ENCODE peak calls at places on chromosomes 16 and 17, in six cellular contexts. T, Y, E, P, W and O are unnamed samples.

GRCh38 chr16:78874241-78874983 is 726.1 kb downstream of the MAF start:
- DNase-seq in T (no peak), Y (no peak), E (no peak), P (no peak), W (no peak), O (no peak)

GRCh38 chr16:17369441-17369951 is 101.3 kb downstream of the XYLT1 start:
- DNase-seq in T (no peak), Y (no peak), E (no peak), P (no peak), W (no peak), O (peak)

GRCh38 chr16:65782537-65783290 is 583.8 kb upstream of the CDH5 start:
- DNase-seq in T (no peak), Y (no peak), E (no peak), P (peak), W (no peak), O (no peak)

GRCh38 chr17:4142107-4142900 is 526 bp downstream of the ZZEF1 start:
- DNase-seq in T (no peak), Y (peak), E (no peak), P (peak), W (peak), O (no peak)

GRCh38 chr17:80637286-80637703 is 92.7 kb downstream of the RPTOR start:
- DNase-seq in T (no peak), Y (no peak), E (no peak), P (no peak), W (no peak), O (no peak)

GRCh38 chr17:574061-574460 is 140.6 kb downstream of the VPS53 start:
- DNase-seq in T (no peak), Y (no peak), E (no peak), P (peak), W (no peak), O (no peak)

GRCh38 chr17:82257473-82257872 is 16.0 kb downstream of the CSNK1D start:
- DNase-seq in T (no peak), Y (peak), E (peak), P (no peak), W (no peak), O (no peak)

GRCh38 chr16:27242868-27243590 is 25.5 kb downstream of the NSMCE1 start:
- DNase-seq in T (peak), Y (no peak), E (no peak), P (peak), W (peak), O (peak)

GRCh38 chr17:30352247-30352814 is 18.5 kb upstream of the TMIGD1 start:
- DNase-seq in T (no peak), Y (no peak), E (no peak), P (no peak), W (peak), O (no peak)

GRCh38 chr17:12839042-12839441 is 49.7 kb downstream of the ARHGAP44 start:
- DNase-seq in T (no peak), Y (no peak), E (no peak), P (no peak), W (no peak), O (no peak)

GRCh38 chr16:13181432-13181831 is 280.0 kb downstream of the SHISA9 start:
- DNase-seq in T (no peak), Y (no peak), E (no peak), P (no peak), W (no peak), O (no peak)

GRCh38 chr16:83118365-83118764 is 491.6 kb downstream of the CDH13 start:
- DNase-seq in T (no peak), Y (no peak), E (no peak), P (peak), W (no peak), O (no peak)

GRCh38 chr17:82830249-82830661 is 9.6 kb downstream of the ZNF750 start:
- DNase-seq in T (no peak), Y (no peak), E (no peak), P (peak), W (no peak), O (no peak)

DNA sequence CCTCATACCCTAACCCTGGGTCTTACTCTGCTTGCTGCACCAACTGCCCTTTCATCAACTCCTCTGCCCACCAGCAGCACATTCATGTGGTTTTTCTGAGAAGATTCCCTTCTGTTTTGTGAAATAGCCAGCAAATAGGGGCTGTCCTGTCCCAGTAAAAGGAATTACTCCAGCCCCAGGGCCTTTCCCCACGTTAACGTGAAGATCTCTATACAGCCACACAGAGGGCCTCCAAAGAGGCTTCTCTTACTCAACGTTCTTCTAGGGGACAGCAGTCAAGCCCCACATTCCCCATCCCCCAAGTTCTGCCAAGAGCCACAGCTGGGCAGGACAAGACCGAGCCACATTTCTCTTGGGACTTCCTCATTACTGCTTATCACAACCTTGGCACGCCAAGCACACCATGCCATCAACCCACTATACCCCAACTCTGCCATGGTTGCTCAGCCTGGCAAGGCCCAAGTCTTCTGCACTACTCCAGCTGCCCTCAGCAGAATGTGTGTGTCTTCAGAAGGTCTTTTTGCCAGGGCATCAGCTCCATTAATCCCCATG is 18.7 kb upstream of the CCL2 start:
- DNase-seq in T (no peak), Y (no peak), E (no peak), P (no peak), W (no peak), O (no peak)
- TF ChIP-seq BHLHE40 in T (no peak), Y (no peak), E (no peak), P (no peak), W (no peak), O (no peak)

GRCh38 chr17:2898255-2898926 is 102.2 kb downstream of the RAP1GAP2 start:
- DNase-seq in T (no peak), Y (no peak), E (no peak), P (no peak), W (no peak), O (no peak)
- TF ChIP-seq BHLHE40 in T (no peak), Y (no peak), E (no peak), P (no peak), W (no peak), O (no peak)

DNA sequence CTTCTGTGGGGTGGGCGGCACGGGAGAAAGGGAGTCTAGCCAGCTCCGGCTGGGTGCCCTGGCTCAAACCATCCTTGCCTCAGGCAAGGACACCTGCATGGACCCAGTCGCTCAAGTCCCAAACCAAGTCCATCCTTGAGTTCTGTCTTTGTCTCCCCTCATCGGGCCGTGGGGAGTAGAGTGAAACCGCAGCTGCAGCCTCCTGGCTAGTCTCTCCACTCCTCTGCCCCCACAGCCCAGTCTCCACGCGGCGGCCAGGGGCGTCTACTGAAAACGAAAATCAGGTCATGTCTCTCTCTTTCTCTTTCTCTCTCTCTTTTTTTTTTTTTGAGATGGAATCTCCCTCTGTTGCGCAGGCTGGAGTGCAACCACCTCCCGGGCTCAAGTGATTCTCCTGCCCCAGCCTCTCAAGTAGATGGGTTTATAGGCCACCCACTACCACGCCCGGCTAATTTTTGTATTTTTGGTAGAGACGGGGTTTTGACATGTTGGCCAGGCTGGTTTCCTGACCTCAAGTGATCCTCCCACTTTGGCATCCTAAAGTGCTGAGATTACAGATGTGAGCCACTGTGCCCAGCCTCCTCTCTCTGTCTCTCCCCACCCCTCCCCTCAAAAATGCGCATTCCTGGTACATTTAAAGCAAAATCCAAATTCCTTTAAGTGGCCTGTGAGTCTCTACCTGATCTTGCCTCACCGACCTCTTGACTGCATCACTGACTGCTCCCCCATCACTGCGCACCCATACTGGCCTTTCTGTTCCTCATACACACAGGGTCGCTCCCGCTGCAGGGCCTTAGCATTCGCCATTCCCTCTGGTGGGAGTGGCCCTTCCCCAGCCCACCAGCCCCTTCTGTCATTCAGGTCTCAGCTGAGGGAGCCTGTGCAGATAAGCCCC is 17.7 kb upstream of the RMI2 start:
- DNase-seq in T (no peak), Y (no peak), E (no peak), P (no peak), W (no peak), O (peak)
- TF ChIP-seq BHLHE40 in T (no peak), Y (no peak), E (no peak), P (no peak), W (no peak), O (no peak)

DNA sequence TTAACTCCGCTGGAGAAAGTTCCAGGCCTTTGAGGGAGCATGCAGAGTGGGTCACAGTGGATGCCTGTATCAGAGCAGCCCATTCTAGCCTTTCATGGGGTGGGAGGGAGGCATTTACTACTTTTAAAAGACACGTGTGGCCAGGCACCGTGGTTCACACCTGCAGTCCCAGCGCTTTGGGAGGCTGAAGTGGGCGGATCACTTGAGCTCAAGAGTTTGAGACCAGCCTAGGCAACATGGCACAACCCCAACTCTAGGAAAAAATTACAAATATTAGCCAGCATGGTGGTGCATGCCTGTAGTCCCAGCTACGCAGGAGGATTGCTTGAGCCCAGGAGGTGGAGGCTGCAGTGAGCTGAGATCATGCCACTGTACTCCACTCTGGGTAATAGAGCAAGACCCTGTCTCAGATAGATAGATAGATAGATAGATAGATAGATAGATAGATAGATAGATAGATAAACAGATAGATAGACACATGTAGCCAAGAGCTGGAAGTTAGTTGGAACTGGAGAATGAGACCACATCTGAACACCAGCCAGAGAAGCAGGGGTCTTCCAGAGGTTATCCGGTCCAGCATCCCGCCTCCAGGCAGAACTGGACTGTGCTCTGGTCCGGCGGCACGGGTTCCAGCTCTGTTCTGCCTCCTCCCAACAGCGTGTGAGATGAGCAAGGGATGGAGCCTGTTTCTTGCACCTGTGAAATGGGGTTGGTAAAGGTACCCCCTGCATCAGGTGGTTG is 3.6 kb downstream of the ADCY7 start:
- DNase-seq in T (no peak), Y (no peak), E (no peak), P (no peak), W (no peak), O (no peak)
- TF ChIP-seq BHLHE40 in T (no peak), Y (no peak), E (no peak), P (no peak), W (no peak), O (no peak)

GRCh38 chr17:73323622-73324455 is 12.0 kb upstream of the CDC42EP4 start:
- DNase-seq in T (no peak), Y (no peak), E (no peak), P (peak), W (no peak), O (no peak)
- TF ChIP-seq BHLHE40 in T (no peak), Y (no peak), E (no peak), P (no peak), W (no peak), O (no peak)

GRCh38 chr16:46673320-46674013 is 15.5 kb downstream of the VPS35 start:
- DNase-seq in T (peak), Y (peak), E (peak), P (peak), W (peak), O (peak)
- TF ChIP-seq BHLHE40 in T (no peak), Y (no peak), E (no peak), P (no peak), W (no peak), O (no peak)

DNA sequence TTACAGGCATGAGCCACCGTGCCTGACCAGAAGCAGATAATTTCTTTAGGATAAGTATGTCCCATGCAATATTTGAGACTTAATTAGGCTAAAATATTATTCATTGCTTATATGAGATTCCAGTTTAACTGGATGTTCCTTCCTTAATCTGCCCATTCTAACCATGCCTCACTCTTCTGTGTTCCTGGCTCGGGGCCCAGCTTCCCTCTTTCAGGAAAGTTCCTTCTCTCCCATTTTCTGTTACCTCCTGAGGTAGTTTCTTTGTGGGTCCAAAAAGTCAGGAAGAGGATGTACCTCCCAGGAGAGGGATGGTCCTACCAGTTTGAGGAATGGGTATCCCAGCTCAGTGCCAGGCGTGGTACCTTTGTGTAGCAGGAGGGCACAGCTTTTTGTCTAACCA is 23.3 kb downstream of the UNK start:
- DNase-seq in T (no peak), Y (no peak), E (no peak), P (no peak), W (no peak), O (no peak)
- TF ChIP-seq BHLHE40 in T (no peak), Y (no peak), E (no peak), P (no peak), W (no peak), O (no peak)

GRCh38 chr16:4800290-4801041 is 2.0 kb downstream of the ROGDI start:
- DNase-seq in T (no peak), Y (no peak), E (peak), P (no peak), W (peak), O (no peak)
- TF ChIP-seq BHLHE40 in T (no peak), Y (no peak), E (no peak), P (no peak), W (no peak), O (no peak)

GRCh38 chr16:22815863-22816262 is 1.9 kb downstream of the HS3ST2 start:
- DNase-seq in T (no peak), Y (no peak), E (no peak), P (no peak), W (no peak), O (no peak)

GRCh38 chr16:22814330-22815105 is 556 bp downstream of the HS3ST2 start:
- DNase-seq in T (no peak), Y (no peak), E (no peak), P (no peak), W (no peak), O (no peak)

GRCh38 chr16:22813223-22813945 is 578 bp upstream of the HS3ST2 start:
- DNase-seq in T (no peak), Y (peak), E (peak), P (peak), W (peak), O (no peak)

GRCh38 chr16:22813946-22814325 is at the start of gene HS3ST2:
- DNase-seq in T (no peak), Y (peak), E (no peak), P (no peak), W (no peak), O (no peak)

GRCh38 chr16:22816475-22816874 is 2.5 kb downstream of the HS3ST2 start:
- DNase-seq in T (peak), Y (no peak), E (no peak), P (no peak), W (no peak), O (no peak)
- TF ChIP-seq BHLHE40 in T (no peak), Y (no peak), E (no peak), P (no peak), W (no peak), O (no peak)